ENCODE peak calls at places on chromosomes 16 and 17, in six cellular contexts. L, N, Q, W, F and T are unnamed samples.

GRCh38 chr16:31471241-31471874 is 594 bp upstream of the TGFB1I1 start:
- DNase-seq in N (no peak), W (no peak), L (no peak), F (peak; percentile 32), Q (peak; percentile 45), T (no peak)

GRCh38 chr17:43341705-43342600 is 56.8 kb upstream of the ARL4D start:
- DNase-seq in L (peak; percentile 29), N (no peak), F (no peak), Q (peak; percentile 76), W (no peak), T (no peak)

GRCh38 chr16:87681990-87682570 is 79.8 kb downstream of the JPH3 start:
- DNase-seq in F (no peak), W (no peak), Q (peak; percentile 82), N (no peak), L (peak; percentile 27), T (peak; percentile 36)

GRCh38 chr17:27489045-27489715 is 32.9 kb downstream of the KSR1 start:
- DNase-seq in F (no peak), W (no peak), L (peak; percentile 26), Q (peak; percentile 54), N (peak; percentile 84), T (no peak)

GRCh38 chr16:58801838-58802237 is 67.7 kb upstream of the GOT2 start:
- DNase-seq in W (no peak), F (no peak), L (no peak), N (no peak), Q (no peak), T (no peak)

GRCh38 chr16:84883301-84883700 is 63.5 kb downstream of the CRISPLD2 start:
- DNase-seq in Q (peak; percentile 55), F (no peak), L (no peak), W (no peak), N (peak; percentile 51), T (no peak)

GRCh38 chr17:5780476-5780875 is 196.2 kb upstream of the NLRP1 start:
- DNase-seq in W (no peak), L (no peak), N (no peak), Q (peak; percentile 87), F (no peak), T (peak; percentile 41)

GRCh38 chr17:19431691-19432090 is 20.7 kb downstream of the RNF112 start:
- DNase-seq in L (no peak), F (no peak), W (no peak), N (no peak), Q (no peak), T (no peak)

GRCh38 chr17:59124665-59125064 is 18.0 kb upstream of the TRIM37 start:
- DNase-seq in Q (no peak), F (no peak), W (no peak), N (no peak), L (no peak), T (no peak)

GRCh38 chr17:66920426-66920825 is 44.1 kb upstream of the CACNG4 start:
- DNase-seq in W (no peak), F (no peak), Q (no peak), L (no peak), N (no peak), T (no peak)

GRCh38 chr17:35341465-35341992 is 31.9 kb downstream of the SLFN11 start:
- DNase-seq in F (no peak), L (no peak), W (no peak), N (no peak), Q (no peak), T (no peak)

GRCh38 chr17:80339731-80340456 is 75.1 kb upstream of the ENDOV start:
- DNase-seq in Q (no peak), W (no peak), N (no peak), F (no peak), L (no peak), T (no peak)

GRCh38 chr17:74380959-74381808 is 13.9 kb downstream of the GPR142 start:
- DNase-seq in Q (no peak), W (no peak), L (no peak), F (no peak), N (no peak), T (no peak)

GRCh38 chr17:45425125-45425983 is 7.3 kb downstream of the ARHGAP27 start:
- DNase-seq in W (peak; percentile 78), F (peak; percentile 82), Q (peak; percentile 78), N (peak; percentile 61), L (peak; percentile 22), T (peak; percentile 31)

GRCh38 chr16:5309946-5310611 is 212.5 kb upstream of the EEF2KMT start:
- DNase-seq in W (no peak), N (no peak), Q (no peak), L (no peak), F (no peak), T (no peak)

GRCh38 chr16:648071-648785 is 937 bp upstream of the WDR90 start:
- DNase-seq in Q (peak; percentile 65), F (no peak), W (peak; percentile 37), N (no peak), L (no peak), T (no peak)

GRCh38 chr17:81644976-81645952 is 8.3 kb downstream of the TSPAN10 start:
- DNase-seq in Q (no peak), N (no peak), F (no peak), W (no peak), L (no peak), T (no peak)

GRCh38 chr16:57089406-57089805 is 3.0 kb upstream of the CPNE2 start:
- DNase-seq in N (no peak), L (no peak), F (peak; percentile 78), W (no peak), Q (no peak), T (no peak)

DNA sequence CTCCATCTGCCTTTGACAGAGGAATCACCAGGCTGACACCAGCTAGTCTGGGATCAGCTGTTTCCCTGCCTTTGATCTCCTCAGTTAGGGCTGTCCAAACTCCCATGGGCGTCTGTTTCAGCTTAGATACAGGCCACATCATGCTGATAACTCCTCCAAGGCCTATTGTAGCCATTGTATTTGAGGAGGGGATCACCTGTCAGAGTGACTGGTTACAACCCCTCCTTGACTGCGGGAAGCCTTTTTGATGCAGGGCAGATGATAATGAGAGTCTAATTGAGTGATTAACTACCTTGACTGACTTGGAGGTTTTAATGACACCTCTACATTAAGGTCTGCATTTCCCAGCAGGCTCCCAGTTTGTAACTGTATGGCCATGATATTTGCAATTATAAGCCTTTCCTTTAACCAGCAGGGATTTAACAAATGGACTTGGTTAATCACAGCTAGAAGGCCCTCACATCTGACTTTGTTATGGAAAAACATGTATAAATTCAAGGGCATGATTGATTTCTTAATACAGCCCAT is 863.5 kb downstream of the KCNJ2 start:
- DNase-seq in W (peak; percentile 38), L (no peak), F (no peak), N (no peak), Q (no peak), T (no peak)
- H3K4me3 ChIP-seq in W (no peak overlapping the region), L (no peak overlapping the region), F (no peak overlapping the region), N (no peak overlapping the region), Q (no peak overlapping the region), T (no peak overlapping the region)

DNA sequence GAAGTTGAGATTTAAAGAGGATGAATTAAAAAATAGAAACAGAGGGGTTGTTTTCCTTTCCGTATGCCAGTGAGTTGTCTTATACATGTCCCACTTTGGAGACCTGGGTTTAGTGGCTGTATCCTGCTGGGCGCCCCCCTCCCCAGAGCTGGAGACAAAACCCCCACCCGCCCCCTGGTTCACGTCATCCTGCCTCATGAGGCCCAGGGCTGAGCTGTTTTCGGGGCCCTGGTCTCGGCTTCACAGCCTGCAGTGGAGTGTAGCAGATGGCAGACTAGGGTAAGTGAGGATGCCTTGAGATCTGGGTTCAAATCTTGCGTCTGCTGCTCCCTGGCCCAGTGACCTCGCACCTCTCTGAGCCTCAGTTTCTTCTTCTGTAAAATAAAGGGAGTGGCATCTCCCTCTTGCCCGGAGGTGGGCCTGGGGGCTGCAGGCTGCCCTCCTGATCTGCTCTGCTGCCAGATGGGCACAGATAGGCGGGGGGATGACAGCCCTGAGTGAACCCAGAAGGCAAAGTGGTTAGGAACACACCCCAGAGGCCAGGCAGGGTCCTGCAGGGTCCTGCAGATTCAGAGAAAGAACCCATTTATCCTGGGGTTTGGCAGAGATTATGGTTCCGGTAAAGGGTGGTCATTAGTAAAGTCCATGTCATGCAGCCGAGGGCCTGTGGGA is 45.1 kb downstream of the SOCS3 start:
- DNase-seq in L (no peak), N (no peak), W (no peak), F (peak; percentile 70), Q (no peak), T (no peak)
- H3K4me3 ChIP-seq in L (no peak overlapping the region), N (peak overlapping the region; percentile 68), W (no peak overlapping the region), F (peak overlapping the region; percentile 50), Q (no peak overlapping the region), T (no peak overlapping the region)

GRCh38 chr16:14337303-14338191 is 266.4 kb downstream of the MRTFB start:
- DNase-seq in W (no peak), Q (peak; percentile 72), F (no peak), L (no peak), N (no peak), T (no peak)
- H3K4me3 ChIP-seq in W (no peak overlapping the region), Q (no peak overlapping the region), F (no peak overlapping the region), L (no peak overlapping the region), N (no peak overlapping the region), T (no peak overlapping the region)

GRCh38 chr17:73011016-73011486 is 81.4 kb downstream of the SLC39A11 start:
- DNase-seq in Q (no peak), L (no peak), W (no peak), F (no peak), N (no peak), T (no peak)
- H3K4me3 ChIP-seq in Q (no peak overlapping the region), L (no peak overlapping the region), W (no peak overlapping the region), F (no peak overlapping the region), N (peak overlapping the region; percentile 23), T (no peak overlapping the region)

DNA sequence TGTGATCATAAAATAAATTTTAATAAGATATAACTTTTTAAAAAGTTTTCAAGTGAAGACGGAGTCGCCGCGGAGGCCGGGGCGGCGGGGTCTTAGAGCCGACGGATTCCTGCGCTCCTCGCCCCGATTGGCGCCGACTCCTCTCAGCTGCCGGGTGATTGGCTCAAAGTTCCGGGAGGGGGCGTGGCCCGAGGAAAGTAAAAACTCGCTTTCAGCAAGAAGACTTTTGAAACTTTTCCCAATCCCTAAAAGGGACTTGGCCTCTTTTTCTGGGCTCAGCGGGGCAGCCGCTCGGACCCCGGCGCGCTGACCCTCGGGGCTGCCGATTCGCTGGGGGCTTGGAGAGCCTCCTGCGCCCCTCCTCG is at the start of gene FOXC2:
- DNase-seq in W (peak; percentile 95), F (peak; percentile 88), N (peak; percentile 92), Q (peak; percentile 99), L (peak; percentile 95), T (peak; percentile 91)
- H3K4me3 ChIP-seq in W (peak within 1 kb of the TSS; percentile 76), F (peak within 1 kb of the TSS; percentile 74), N (peak within 1 kb of the TSS; percentile 69), Q (peak within 1 kb of the TSS; percentile 58), L (peak within 1 kb of the TSS; percentile 74), T (peak within 1 kb of the TSS; percentile 87)